ENCODE peak calls at places on chromosomes 13 and 19, in nine cellular contexts. U is T-helper 1 cell; R is AG08396; I is stimulated activated CD4-positive, alpha-beta T cell treated with anti-CD3 and anti-CD28 coated beads, Interleukin-1b, Interleukin-23, amount 100 ng/mL, for 24 hours; K is activated CD4-positive, alpha-beta T cell treated with anti-CD3 and anti-CD28 coated beads for 48 hours; T is endodermal cell; P is T-helper 2 cell treated with Interferon-gamma antibody and Interleukin-4, amounts not matched to agents 5 μg/mL and 100 μg/mL, for 36 hours; H is body of pancreas; B is EL. G is an unnamed sample.

GRCh38 chr13:40774672-40775071 is 3.7 kb upstream of the MRPS31 start:
- DNase-seq in R (no peak), P (no peak), T (no peak), U (no peak), I (no peak), B (no peak), H (no peak), K (no peak), G (no peak)

GRCh38 chr13:40508112-40508511 is 158.3 kb downstream of the FOXO1 start:
- DNase-seq in H (no peak), K (no peak), I (no peak), U (no peak), P (no peak), T (no peak), B (peak; percentile 30), R (peak; percentile 14), G (no peak)

GRCh38 chr13:39676315-39676876 is 20.9 kb downstream of the COG6 start:
- DNase-seq in B (peak; percentile 51), T (no peak), R (no peak), H (no peak), I (no peak), U (peak; percentile 31), P (no peak), K (peak; percentile 15), G (peak; percentile 6)

GRCh38 chr19:4103073-4103418 is 20.9 kb downstream of the MAP2K2 start:
- DNase-seq in K (peak; percentile 49), U (no peak), T (no peak), I (no peak), P (peak; percentile 24), R (no peak), H (no peak), B (peak; percentile 37), G (no peak)

GRCh38 chr19:10653482-10653731 is 739 bp upstream of the ILF3 start:
- DNase-seq in B (no peak), I (no peak), R (no peak), T (no peak), K (no peak), P (no peak), H (no peak), U (no peak), G (no peak)

GRCh38 chr13:21606781-21607180 is 2.8 kb upstream of the MICU2 start:
- DNase-seq in R (no peak), U (no peak), B (no peak), I (no peak), P (no peak), H (no peak), K (no peak), T (no peak), G (no peak)

GRCh38 chr19:2888739-2889224 is 11.9 kb upstream of the ZNF57 start:
- DNase-seq in B (no peak), U (peak; percentile 41), H (peak; percentile 34), R (no peak), K (peak; percentile 77), P (no peak), I (peak; percentile 49), T (no peak), G (peak; percentile 49)

GRCh38 chr13:94968757-94969086 is 256.4 kb upstream of the SOX21 start:
- DNase-seq in B (no peak), H (no peak), U (no peak), T (no peak), P (no peak), K (no peak), R (no peak), I (no peak), G (no peak)

GRCh38 chr19:46542428-46543230 is 47.0 kb upstream of the PNMA8B start:
- DNase-seq in H (peak; percentile 94), R (peak; percentile 61), K (peak; percentile 88), T (peak; percentile 95), P (peak; percentile 67), U (peak; percentile 68), B (peak; percentile 87), I (peak; percentile 64), G (peak; percentile 62)

GRCh38 chr19:21084343-21084742 is 2.3 kb downstream of the ZNF714 start:
- DNase-seq in B (peak; percentile 71), U (peak; percentile 23), T (no peak), R (peak; percentile 1), K (peak; percentile 40), P (peak; percentile 25), I (no peak), H (no peak), G (no peak)

GRCh38 chr19:40035996-40036395 is 20.0 kb downstream of the ZNF780B start:
- DNase-seq in T (no peak), B (peak; percentile 40), I (no peak), K (no peak), R (no peak), H (no peak), U (no peak), P (no peak), G (no peak)

GRCh38 chr19:55472463-55472862 is 4.0 kb upstream of the ZNF628 start:
- DNase-seq in P (no peak), T (peak; percentile 45), U (no peak), H (no peak), B (peak; percentile 89), I (no peak), R (peak; percentile 82), K (no peak), G (no peak)

GRCh38 chr19:45423589-45424190 is at the start of gene ERCC1:
- DNase-seq in P (peak; percentile 84), U (peak; percentile 88), K (peak; percentile 83), H (peak; percentile 100), T (peak; percentile 100), R (peak; percentile 94), I (peak; percentile 52), B (peak; percentile 98), G (peak; percentile 95)

GRCh38 chr19:35911790-35912189 is 3.7 kb upstream of the TYROBP start:
- DNase-seq in R (no peak), P (no peak), K (peak; percentile 57), B (no peak), H (peak; percentile 91), I (no peak), T (no peak), U (no peak), G (no peak)

GRCh38 chr13:46380242-46380641 is 6.8 kb downstream of the RUBCNL start:
- DNase-seq in U (no peak), I (no peak), T (no peak), K (no peak), P (no peak), R (no peak), B (no peak), H (no peak), G (no peak)

GRCh38 chr13:46180393-46180792 is 1.6 kb downstream of the LCP1 start:
- DNase-seq in U (no peak), P (no peak), B (no peak), I (no peak), R (no peak), H (no peak), K (no peak), T (no peak), G (no peak)

GRCh38 chr13:29110003-29110402 is 289.9 kb downstream of the MTUS2 start:
- DNase-seq in K (no peak), U (no peak), P (no peak), I (no peak), T (no peak), H (no peak), R (no peak), B (no peak), G (no peak)

GRCh38 chr19:48608798-48609263 is 2.3 kb downstream of the SPACA4 start:
- DNase-seq in T (peak; percentile 87), U (peak; percentile 49), H (no peak), B (peak; percentile 69), I (no peak), K (peak; percentile 58), R (peak; percentile 77), P (no peak), G (peak; percentile 81)

GRCh38 chr19:17112700-17113099 is 37.1 kb downstream of the MYO9B start:
- DNase-seq in B (no peak), R (no peak), P (no peak), U (no peak), K (no peak), I (no peak), H (no peak), T (no peak), G (no peak)

GRCh38 chr19:23286477-23286876 is 36.3 kb upstream of the ZNF724 start:
- DNase-seq in T (peak; percentile 74), K (no peak), I (no peak), R (no peak), U (no peak), H (no peak), P (no peak), B (no peak), G (no peak)

GRCh38 chr13:39245688-39246087 is 207.4 kb downstream of the NHLRC3 start:
- DNase-seq in B (no peak), U (no peak), T (no peak), P (no peak), H (no peak), I (no peak), K (no peak), R (no peak), G (no peak)

GRCh38 chr19:31039151-31039550 is 310.1 kb downstream of the TSHZ3 start:
- DNase-seq in P (no peak), T (no peak), U (no peak), B (no peak), R (no peak), I (no peak), K (no peak), H (no peak), G (no peak)

GRCh38 chr19:46081928-46082727 is 41.3 kb upstream of the IGFL4 start:
- DNase-seq in I (no peak), B (peak; percentile 62), H (peak; percentile 55), K (peak; percentile 31), R (peak; percentile 69), T (peak; percentile 58), U (peak; percentile 2), P (no peak), G (peak; percentile 17)